ENCODE peak calls at places on chromosomes 6 and 20, in five cellular contexts. T is colonic mucosa; D is CD8-positive, alpha-beta T cell; U is breast epithelium; L is adrenal gland. O is an unnamed sample. For H3K4me1, the result is how much of the 10 kb centered on the place peaks cover.

GRCh38 chr6:67735623-67736022 is 899.5 kb upstream of the ADGRB3 start:
- DNase-seq in T (no peak), D (no peak), L (no peak), U (no peak), O (no peak)

GRCh38 chr6:144215402-144215931 is 65.2 kb downstream of the STX11 start:
- DNase-seq in L (peak), U (no peak), T (peak), D (no peak), O (peak)

GRCh38 chr6:159119835-159120234 is 49.4 kb upstream of the FNDC1 start:
- DNase-seq in D (no peak), U (no peak), T (no peak), L (peak), O (no peak)

GRCh38 chr6:69232506-69233194 is 564.2 kb downstream of the LMBRD1 start:
- DNase-seq in L (peak), T (peak), U (no peak), D (no peak), O (peak)

GRCh38 chr6:80440496-80441160 is 334.2 kb downstream of the BCKDHB start:
- DNase-seq in D (no peak), L (no peak), T (peak), U (no peak), O (no peak)

GRCh38 chr6:105898286-105898685 is 187.8 kb upstream of the PRDM1 start:
- DNase-seq in U (no peak), D (no peak), L (no peak), T (no peak), O (no peak)

GRCh38 chr6:103177800-103178199 is 1681.9 kb downstream of the HACE1 start:
- DNase-seq in L (no peak), D (no peak), U (no peak), T (no peak), O (no peak)

GRCh38 chr6:26336355-26337198 is 28.4 kb upstream of the BTN3A2 start:
- DNase-seq in U (no peak), D (no peak), T (no peak), L (no peak), O (no peak)

GRCh38 chr20:61800359-61801064 is 265.2 kb downstream of the TAF4 start:
- DNase-seq in L (no peak), U (no peak), D (no peak), T (no peak), O (no peak)

GRCh38 chr6:163850874-163851273 is 436.4 kb downstream of the QKI start:
- DNase-seq in T (no peak), L (no peak), U (no peak), D (no peak), O (no peak)
- H3K27ac ChIP-seq in T (no peak), L (no peak), U (no peak), D (no peak), O (no peak)

GRCh38 chr6:137945149-137945498 is 78.1 kb downstream of the TNFAIP3 start:
- DNase-seq in D (no peak), L (no peak), U (no peak), T (no peak), O (no peak)
- H3K4me1 ChIP-seq in D (under half), L (under half), U (under half), T (under half), O (under half)

DNA sequence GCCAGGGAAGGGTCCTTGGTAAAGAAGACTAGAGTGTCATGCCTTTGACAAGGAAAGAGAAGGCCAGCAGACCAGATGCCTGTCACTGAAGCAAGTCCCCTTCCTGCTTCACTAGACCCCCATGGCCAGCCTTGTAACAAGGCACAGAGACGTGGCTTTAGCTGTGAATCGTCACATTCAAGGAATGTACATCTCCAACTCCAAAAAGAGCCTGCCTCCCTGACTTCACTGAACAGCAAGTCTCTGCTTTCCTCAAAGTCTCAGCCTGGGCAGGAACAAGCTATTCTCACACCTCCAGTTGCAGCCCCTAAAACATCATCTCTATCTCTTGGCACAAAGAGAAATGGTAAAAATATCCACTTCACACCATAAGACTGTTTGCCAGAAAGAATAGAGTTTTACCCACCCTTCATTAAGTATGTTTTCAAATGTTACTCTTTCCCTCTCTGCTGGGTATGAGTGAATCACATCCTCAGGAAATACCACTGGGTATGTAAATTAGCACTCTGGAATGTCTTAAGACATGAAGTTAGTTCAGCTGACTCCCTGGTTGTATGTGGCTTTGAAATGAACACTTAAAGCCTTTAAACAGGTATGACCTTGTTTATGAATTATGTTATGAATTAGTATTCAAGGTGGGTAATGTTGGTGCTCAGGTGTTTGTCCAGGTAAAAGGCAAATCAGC is 46.4 kb upstream of the NT5E start:
- DNase-seq in L (no peak), T (no peak), D (no peak), U (no peak), O (no peak)
- H3K27ac ChIP-seq in L (no peak), T (peak), D (no peak), U (no peak), O (peak)

DNA sequence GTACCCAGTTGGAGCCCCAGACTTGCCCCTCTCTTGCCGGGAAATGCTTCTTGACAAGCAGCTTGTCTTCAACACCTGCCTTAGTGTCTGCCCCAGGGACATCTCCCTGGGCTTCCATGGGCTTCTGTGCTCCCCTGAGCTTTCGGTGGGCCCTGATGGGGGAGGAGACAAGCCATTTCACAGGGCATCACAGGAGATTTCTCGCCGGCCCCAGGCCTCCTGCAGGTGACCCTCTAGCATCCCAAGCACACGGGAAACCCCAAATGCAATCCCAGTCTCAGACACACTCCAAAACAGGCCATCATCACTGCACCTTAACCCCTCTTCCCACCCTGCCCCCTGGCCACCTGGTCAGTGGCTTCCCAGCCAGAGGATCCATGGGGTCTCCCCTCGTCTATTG is 74.5 kb downstream of the JPH2 start:
- DNase-seq in D (no peak), U (no peak), T (no peak), L (no peak), O (no peak)
- H3K4me1 ChIP-seq in D (under half), U (under half), T (under half), L (under half), O (under half)

DNA sequence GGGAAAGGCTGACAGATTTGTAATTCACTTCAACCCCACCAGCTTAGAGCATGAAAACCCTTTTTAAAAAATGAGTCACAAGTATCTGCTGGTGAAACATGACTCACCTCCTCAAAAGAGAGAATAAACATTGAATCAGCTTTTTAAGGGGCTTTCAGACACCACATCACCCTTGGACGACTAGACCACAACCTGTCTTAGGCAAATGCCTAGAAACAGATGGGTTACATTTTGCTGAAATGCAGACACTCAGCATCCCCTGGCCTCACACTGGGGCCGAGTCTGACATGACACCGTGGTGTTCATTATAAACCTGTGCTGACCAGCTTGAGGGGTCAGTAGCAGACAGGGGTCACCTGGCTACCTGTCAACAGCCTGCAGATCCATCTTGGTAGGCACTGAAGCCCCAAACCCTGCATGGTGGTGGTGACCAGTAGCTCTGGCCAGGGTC is 175.3 kb upstream of the CST7 start:
- DNase-seq in L (no peak), U (no peak), T (no peak), D (no peak), O (no peak)
- H3K27ac ChIP-seq in L (no peak), U (no peak), T (no peak), D (no peak), O (no peak)

GRCh38 chr20:17828598-17829144 is 128.9 kb downstream of the BANF2 start:
- DNase-seq in D (no peak), T (no peak), U (no peak), L (no peak), O (no peak)

GRCh38 chr20:17833036-17833674 is 133.4 kb downstream of the BANF2 start:
- DNase-seq in T (no peak), U (no peak), D (no peak), L (no peak), O (no peak)

GRCh38 chr20:17835240-17835940 is 133.2 kb downstream of the SNX5 start:
- DNase-seq in L (peak), D (no peak), U (peak), T (no peak), O (no peak)

GRCh38 chr20:17834804-17835203 is 133.8 kb downstream of the SNX5 start:
- DNase-seq in D (no peak), L (no peak), U (no peak), T (no peak), O (no peak)

GRCh38 chr20:17832236-17832635 is 132.5 kb downstream of the BANF2 start:
- DNase-seq in T (no peak), L (no peak), U (no peak), D (no peak), O (no peak)
- H3K4me1 ChIP-seq in T (under half), L (under half), U (under half), D (under half), O (under half)

GRCh38 chr6:168501561-168501960 is 60.6 kb downstream of the SMOC2 start:
- DNase-seq in U (no peak), L (no peak), D (no peak), T (no peak), O (no peak)

GRCh38 chr6:168507730-168508129 is 66.7 kb downstream of the SMOC2 start:
- DNase-seq in D (no peak), T (no peak), L (no peak), U (no peak), O (no peak)

GRCh38 chr6:168507297-168507696 is 66.3 kb downstream of the SMOC2 start:
- DNase-seq in D (no peak), L (no peak), T (no peak), U (no peak), O (no peak)

GRCh38 chr6:168506460-168506859 is 65.5 kb downstream of the SMOC2 start:
- DNase-seq in D (no peak), T (no peak), L (no peak), U (no peak), O (no peak)

GRCh38 chr6:168504366-168504765 is 63.4 kb downstream of the SMOC2 start:
- DNase-seq in U (no peak), L (no peak), T (no peak), D (no peak), O (no peak)
- H3K27ac ChIP-seq in U (no peak), L (no peak), T (no peak), D (no peak), O (no peak)

GRCh38 chr6:39411465-39411864 is 89.0 kb upstream of the KCNK16 start:
- DNase-seq in D (no peak), U (no peak), L (no peak), T (no peak), O (no peak)

GRCh38 chr6:39404312-39404711 is 81.8 kb upstream of the KCNK16 start:
- DNase-seq in U (no peak), D (no peak), T (no peak), L (no peak), O (no peak)

GRCh38 chr6:39409889-39410288 is 87.4 kb upstream of the KCNK16 start:
- DNase-seq in L (no peak), D (no peak), U (no peak), T (no peak), O (no peak)

GRCh38 chr6:39411001-39411400 is 88.5 kb upstream of the KCNK16 start:
- DNase-seq in D (no peak), T (no peak), U (no peak), L (no peak), O (no peak)

DNA sequence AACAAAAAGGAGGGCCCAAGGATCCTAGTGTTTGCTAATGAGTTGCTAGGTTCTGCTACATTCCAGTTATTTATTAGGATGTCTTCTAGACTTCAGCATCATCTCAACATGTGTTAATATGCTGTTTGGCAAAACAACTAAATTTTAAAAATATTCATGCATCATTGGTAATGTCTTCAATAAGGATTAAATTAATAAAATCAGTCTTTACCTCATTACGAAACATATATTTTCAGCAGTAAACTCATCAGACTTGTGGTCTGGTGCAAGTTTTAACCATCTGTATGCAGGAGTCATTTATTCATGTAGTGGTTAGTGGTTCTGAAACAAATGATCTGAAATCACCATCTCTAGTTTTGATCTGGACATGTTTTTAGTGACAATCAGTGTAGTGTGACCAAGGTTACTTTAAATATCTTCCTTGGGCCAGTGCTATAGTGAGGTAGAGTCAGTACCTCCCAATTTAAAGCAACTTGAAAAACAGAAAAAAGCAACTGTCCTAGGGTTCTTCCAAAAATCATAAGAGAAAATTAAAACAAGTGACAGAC is 85.0 kb upstream of the KCNK16 start:
- DNase-seq in D (no peak), U (no peak), T (no peak), L (no peak), O (no peak)
- H3K4me1 ChIP-seq in D (under half), U (under half), T (under half), L (under half), O (under half)

GRCh38 chr20:52974155-52974554 is 2.0 kb downstream of the TSHZ2 start:
- DNase-seq in T (no peak), D (no peak), L (peak), U (no peak), O (no peak)
- H3K27ac ChIP-seq in T (no peak), D (no peak), L (peak), U (peak), O (no peak)